ENCODE peak calls at places on chromosomes 12 and 14, in four cellular contexts. H is heart left ventricle, C is esophagus squamous epithelium, X is sigmoid colon. E is an unnamed sample. For H3K36me3, the result is how much of the 10 kb centered on the place peaks cover.

GRCh38 chr12:94620611-94621010 is 29.7 kb downstream of the TMCC3 start:
- DNase-seq in X (no peak), H (no peak), C (no peak), E (no peak)

GRCh38 chr14:89621009-89621421 is 204.0 kb upstream of the FOXN3 start:
- DNase-seq in H (no peak), X (no peak), C (no peak), E (no peak)

GRCh38 chr12:88218293-88218692 is 76.2 kb downstream of the TMTC3 start:
- DNase-seq in X (no peak), H (no peak), C (no peak), E (no peak)

GRCh38 chr12:56256326-56256960 is 1.7 kb downstream of the ANKRD52 start:
- DNase-seq in C (no peak), H (no peak), X (no peak), E (no peak)

GRCh38 chr14:95468416-95469133 is 47.9 kb downstream of the SYNE3 start:
- DNase-seq in X (no peak), H (no peak), C (no peak), E (peak)

GRCh38 chr12:64672925-64673409 is 62.7 kb downstream of the RASSF3 start:
- DNase-seq in C (no peak), X (peak), H (peak), E (peak)

GRCh38 chr12:65632131-65632855 is 192.0 kb upstream of the HMGA2 start:
- DNase-seq in C (no peak), X (no peak), H (peak), E (no peak)

GRCh38 chr12:109445224-109445623 is 31.9 kb downstream of the KCTD10 start:
- DNase-seq in X (no peak), H (no peak), C (no peak), E (no peak)

GRCh38 chr12:132357623-132358186 is 28.3 kb upstream of the GALNT9 start:
- DNase-seq in X (peak), C (no peak), H (no peak), E (no peak)

GRCh38 chr14:22845103-22845394 is 8.7 kb downstream of the MMP14 start:
- DNase-seq in C (no peak), X (no peak), H (no peak), E (no peak)

GRCh38 chr14:44829021-44829420 is 132.7 kb downstream of the KLHL28 start:
- DNase-seq in C (no peak), H (no peak), X (no peak), E (no peak)

GRCh38 chr12:116354950-116355779 is 77.7 kb upstream of the MED13L start:
- DNase-seq in H (no peak), C (no peak), X (no peak), E (no peak)

GRCh38 chr12:98645572-98646067 is 530 bp downstream of the APAF1 start:
- DNase-seq in C (no peak), X (peak), H (peak), E (peak)

GRCh38 chr12:83826112-83826511 is 1086.5 kb downstream of the SLC6A15 start:
- DNase-seq in C (no peak), H (no peak), X (no peak), E (no peak)

GRCh38 chr14:49852351-49853157 is at the start of gene NEMF:
- DNase-seq in C (peak), H (peak), X (peak), E (peak)
- TF ChIP-seq POLR2A in C (peak), H (no peak), X (peak), E (peak)

GRCh38 chr12:128853321-128854197 is at the start of gene GLT1D1:
- DNase-seq in C (no peak), X (peak), H (no peak), E (no peak)
- H3K27ac ChIP-seq in C (no peak), X (no peak), H (no peak), E (no peak)

GRCh38 chr12:90645181-90645580 is 309.8 kb downstream of the CCER1 start:
- DNase-seq in H (no peak), X (no peak), C (no peak), E (no peak)
- H3K36me3 ChIP-seq in H (under half), X (under half), C (under half), E (under half)

DNA sequence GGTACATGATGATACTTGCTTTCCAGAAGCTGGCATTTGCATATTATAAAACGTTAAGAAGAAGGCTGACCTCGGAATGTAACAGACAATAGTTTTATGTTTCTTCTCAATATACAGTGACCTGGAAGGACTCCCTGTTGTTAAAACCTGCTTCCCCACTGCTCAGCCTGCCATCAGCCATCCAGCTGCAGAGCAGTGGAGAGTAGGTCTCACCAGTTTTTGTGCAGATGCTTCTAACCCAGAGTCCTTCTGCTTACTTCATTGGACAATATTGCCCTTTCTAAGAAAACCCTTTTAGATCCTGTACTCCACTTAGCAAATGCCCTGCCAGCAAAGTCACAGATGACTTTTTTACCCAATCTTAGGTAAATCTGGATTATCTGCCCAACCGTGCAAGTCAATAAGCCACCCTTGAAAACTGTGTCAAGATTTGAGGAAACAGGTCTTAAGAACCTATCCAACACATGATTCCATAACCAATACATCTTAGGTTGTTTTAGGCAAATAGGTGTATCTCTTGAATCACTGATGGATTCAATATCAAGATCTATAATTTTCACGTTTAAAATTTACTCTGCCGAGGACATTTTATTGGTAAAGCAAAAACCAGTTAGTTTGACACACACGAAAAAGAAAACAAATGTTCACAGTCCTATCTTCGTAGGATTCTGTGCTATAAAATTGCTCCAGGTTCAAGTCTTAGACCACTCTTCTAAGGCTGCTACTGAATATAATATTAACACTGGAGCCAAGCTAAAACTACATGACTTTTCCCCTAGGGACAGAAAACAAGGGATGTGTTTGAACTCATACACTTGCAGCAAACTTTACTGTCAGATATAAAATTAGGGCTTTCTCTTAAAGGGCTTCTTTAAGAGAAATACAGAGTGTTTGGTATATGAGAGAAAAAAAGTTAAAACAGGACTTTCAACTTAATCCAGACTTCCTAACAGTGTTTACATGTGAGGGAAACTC is 5.7 kb downstream of the PHLDA1 start:
- DNase-seq in X (no peak), H (no peak), C (no peak), E (no peak)
- TF ChIP-seq POLR2A in X (no peak), H (no peak), C (no peak), E (no peak)

E was measured in transverse colon.